ENCODE peak calls at places on chromosomes 5 and 9, in five cellular contexts. C, D, U, E and A are unnamed samples.

GRCh38 chr5:57117601-57118000 is 56.3 kb upstream of the GPBP1 start:
- DNase-seq in E (no peak), C (no peak), U (no peak), D (no peak), A (no peak)

GRCh38 chr9:129182625-129183494 is 4.8 kb upstream of the IER5L start:
- DNase-seq in E (no peak), C (no peak), U (no peak), D (no peak), A (no peak)

GRCh38 chr9:86731511-86731993 is 215.8 kb downstream of the GAS1 start:
- DNase-seq in E (no peak), C (no peak), U (no peak), D (no peak), A (no peak)

GRCh38 chr5:95931118-95931833 is 30.4 kb downstream of the ELL2 start:
- DNase-seq in C (no peak), E (no peak), D (no peak), U (no peak), A (no peak)

GRCh38 chr5:138138949-138139775 is at the start of gene NME5:
- DNase-seq in E (peak), D (peak), C (peak), U (no peak), A (peak)

GRCh38 chr5:2038337-2039179 is 155.8 kb upstream of the IRX4 start:
- DNase-seq in E (peak), C (peak), D (peak), U (peak), A (peak)

GRCh38 chr5:1752881-1753280 is 46.8 kb downstream of the MRPL36 start:
- DNase-seq in C (no peak), D (no peak), U (no peak), E (no peak), A (no peak)

GRCh38 chr9:18596920-18597319 is 123.0 kb downstream of the ADAMTSL1 start:
- DNase-seq in U (no peak), E (no peak), D (no peak), C (no peak), A (no peak)

GRCh38 chr5:148687427-148687826 is 33.1 kb upstream of the HTR4 start:
- DNase-seq in E (no peak), D (no peak), C (no peak), U (no peak), A (no peak)

GRCh38 chr9:76984476-76984875 is 35.0 kb upstream of the FOXB2 start:
- DNase-seq in D (no peak), U (no peak), C (no peak), E (no peak), A (no peak)

GRCh38 chr5:123441408-123441807 is 18.2 kb upstream of the CEP120 start:
- DNase-seq in U (no peak), D (no peak), C (no peak), E (no peak), A (no peak)

GRCh38 chr9:122020398-122020797 is 72.7 kb downstream of the TTLL11 start:
- DNase-seq in U (no peak), E (no peak), C (no peak), D (no peak), A (no peak)

GRCh38 chr5:83142526-83142925 is 65.2 kb downstream of the XRCC4 start:
- DNase-seq in E (no peak), U (no peak), C (no peak), D (no peak), A (no peak)

GRCh38 chr9:24832307-24832706 is 286.6 kb upstream of the IZUMO3 start:
- DNase-seq in C (no peak), D (no peak), U (no peak), E (no peak), A (no peak)

GRCh38 chr5:135037519-135038201 is 3.6 kb upstream of the PITX1 start:
- DNase-seq in U (no peak), E (no peak), D (no peak), C (no peak), A (no peak)

GRCh38 chr5:84437673-84438315 is 53.1 kb upstream of the EDIL3 start:
- DNase-seq in E (no peak), C (no peak), U (no peak), D (no peak), A (no peak)

GRCh38 chr9:4066120-4066519 is 233.7 kb downstream of the GLIS3 start:
- DNase-seq in D (no peak), C (no peak), E (no peak), U (no peak), A (no peak)

GRCh38 chr5:55572011-55572410 is 37.2 kb upstream of the PLPP1 start:
- DNase-seq in C (no peak), E (no peak), U (no peak), D (no peak), A (no peak)

GRCh38 chr5:178104492-178104891 is 8.8 kb upstream of the N4BP3 start:
- DNase-seq in U (no peak), E (no peak), C (no peak), D (no peak), A (no peak)

GRCh38 chr5:137215261-137215660 is 283.9 kb downstream of the SPOCK1 start:
- DNase-seq in E (no peak), D (no peak), U (no peak), C (no peak), A (no peak)